ENCODE peak calls at places on chromosomes 3 and 15, in seven cellular contexts. T is left ventricle myocardium inferior; D is fibroblast of pulmonary artery; M is HFFc6; H is upper lobe of right lung; Z is kidney; I is activated CD8-positive, alpha-beta T cell treated with anti-CD3 and anti-CD28 coated beads for 36 hours. K is an unnamed sample.
A peak's percentile ranks its signal among the peaks of the same experiment; 100 is the strongest.

GRCh38 chr15:100686021-100686724 is 83.8 kb downstream of the ASB7 start:
- DNase-seq in T (peak; percentile 46), D (no peak), M (no peak), H (peak; percentile 57), Z (no peak), I (no peak), K (no peak)

GRCh38 chr3:112405845-112406244 is 72.9 kb downstream of the CD200 start:
- DNase-seq in T (no peak), D (no peak), M (no peak), H (no peak), Z (no peak), I (peak; percentile 65), K (no peak)

GRCh38 chr15:74025436-74025835 is 30.9 kb downstream of the PML start:
- DNase-seq in T (no peak), D (peak; percentile 52), M (peak; percentile 51), H (peak; percentile 20), Z (no peak), I (no peak), K (no peak)

GRCh38 chr3:130849111-130849552 is 44.8 kb upstream of the ATP2C1 start:
- DNase-seq in T (peak; percentile 26), D (no peak), M (no peak), H (peak; percentile 70), Z (peak; percentile 81), I (no peak), K (no peak)

GRCh38 chr3:123098411-123099330 is 31.8 kb downstream of the PDIA5 start:
- DNase-seq in T (no peak), D (peak; percentile 39), M (peak; percentile 20), H (no peak), Z (no peak), I (no peak), K (no peak)

GRCh38 chr15:21260966-21261395 is 179.3 kb downstream of the POTEB3 start:
- DNase-seq in T (peak; percentile 20), D (no peak), M (no peak), H (peak; percentile 70), Z (peak; percentile 76), I (no peak), K (no peak)

GRCh38 chr3:72657666-72658065 is 190.6 kb downstream of the SHQ1 start:
- DNase-seq in T (no peak), D (no peak), M (no peak), H (no peak), Z (no peak), I (peak; percentile 74), K (no peak)

GRCh38 chr15:85354948-85355347 is 25.5 kb upstream of the AKAP13 start:
- DNase-seq in T (no peak), D (no peak), M (no peak), H (no peak), Z (no peak), I (no peak), K (no peak)

GRCh38 chr15:44385344-44385942 is 42.0 kb upstream of the CTDSPL2 start:
- DNase-seq in T (no peak), D (peak; percentile 4), M (no peak), H (no peak), Z (no peak), I (no peak), K (peak; percentile 23)

GRCh38 chr3:8441969-8442559 is 59.6 kb upstream of the LMCD1 start:
- DNase-seq in T (no peak), D (peak; percentile 86), M (peak; percentile 53), H (no peak), Z (no peak), I (no peak), K (peak; percentile 35)

GRCh38 chr3:167735233-167736107 is at the start of gene SERPINI1:
- DNase-seq in T (peak; percentile 87), D (peak; percentile 92), M (peak; percentile 88), H (peak; percentile 91), Z (peak; percentile 95), I (peak; percentile 84), K (peak; percentile 73)

GRCh38 chr3:161672478-161672877 is 175.9 kb downstream of the OTOL1 start:
- DNase-seq in T (peak; percentile 23), D (no peak), M (no peak), H (no peak), Z (no peak), I (no peak), K (no peak)

GRCh38 chr3:160210799-160211221 is 14.4 kb upstream of the C3orf80 start:
- DNase-seq in T (no peak), D (peak; percentile 81), M (peak; percentile 62), H (no peak), Z (no peak), I (peak; percentile 22), K (no peak)

GRCh38 chr3:15646924-15647511 is 45.5 kb downstream of the BTD start:
- DNase-seq in T (peak; percentile 33), D (peak; percentile 98), M (peak; percentile 97), H (no peak), Z (peak; percentile 73), I (peak; percentile 23), K (no peak)

GRCh38 chr3:140365872-140366697 is 311.8 kb upstream of the TRIM42 start:
- DNase-seq in T (no peak), D (no peak), M (no peak), H (no peak), Z (no peak), I (no peak), K (no peak)

GRCh38 chr15:31236184-31237041 is 90.2 kb upstream of the KLF13 start:
- DNase-seq in T (peak; percentile 78), D (peak; percentile 98), M (peak; percentile 77), H (peak; percentile 73), Z (peak; percentile 93), I (no peak), K (peak; percentile 55)

GRCh38 chr3:39917060-39917773 is 107.8 kb downstream of the MYRIP start:
- DNase-seq in T (no peak), D (peak; percentile 24), M (peak; percentile 46), H (no peak), Z (no peak), I (no peak), K (no peak)

GRCh38 chr3:39920271-39920670 is 110.9 kb downstream of the MYRIP start:
- DNase-seq in T (no peak), D (no peak), M (no peak), H (no peak), Z (no peak), I (no peak), K (no peak)

GRCh38 chr3:39915027-39915426 is 105.6 kb downstream of the MYRIP start:
- DNase-seq in T (no peak), D (no peak), M (no peak), H (no peak), Z (no peak), I (no peak), K (no peak)

DNA sequence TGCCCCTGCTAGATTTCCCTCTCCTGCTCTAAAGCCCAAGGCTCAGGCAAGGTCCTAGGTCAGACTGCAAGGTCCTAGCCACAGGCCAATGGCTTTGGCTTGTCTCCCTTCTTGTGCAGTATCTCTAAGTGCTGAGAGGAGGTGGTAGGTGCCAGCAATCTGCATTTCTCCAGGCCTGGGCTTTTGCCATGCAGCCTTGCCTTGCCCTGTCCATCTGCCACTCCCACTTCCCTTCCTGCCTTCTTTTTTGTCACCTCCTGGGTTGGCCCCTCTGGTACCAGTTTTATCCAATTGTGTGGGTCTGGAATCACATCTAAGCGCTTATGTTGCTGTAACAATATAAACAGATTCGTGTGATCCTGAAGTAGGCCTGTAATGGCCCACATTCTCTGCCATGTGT is 109.9 kb downstream of the MYRIP start:
- DNase-seq in T (no peak), D (no peak), M (no peak), H (no peak), Z (no peak), I (no peak), K (no peak)
- TF ChIP-seq CTCF in T (no peak), D (no peak), M (no peak), H (no peak), Z (no peak), I (no peak), K (no peak)

DNA sequence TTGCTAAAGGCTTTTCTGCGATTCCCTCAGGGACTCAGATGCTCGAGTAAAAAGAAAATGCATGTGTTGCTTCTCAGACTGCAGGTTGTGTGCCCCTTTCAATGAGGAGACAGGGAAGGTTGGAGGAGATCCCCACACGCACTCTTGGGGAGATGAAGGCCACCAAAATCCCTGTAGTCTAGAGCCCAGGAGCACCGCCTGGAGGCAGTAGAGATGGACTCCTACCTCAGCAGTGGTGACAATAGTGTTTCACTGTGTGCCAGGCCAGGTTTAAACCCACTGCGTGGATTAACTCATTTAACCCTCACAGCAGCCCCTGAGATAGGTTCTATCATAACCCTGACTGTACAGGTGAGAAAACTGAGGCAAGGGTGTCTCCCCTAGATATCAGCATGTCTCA is 15.2 kb downstream of the MEGF11 start:
- DNase-seq in T (no peak), D (no peak), M (no peak), H (no peak), Z (no peak), I (no peak), K (no peak)
- TF ChIP-seq CTCF in T (no peak), D (no peak), M (no peak), H (no peak), Z (no peak), I (no peak), K (no peak)

GRCh38 chr3:133910422-133910821 is 14.7 kb upstream of the RAB6B start:
- DNase-seq in T (no peak), D (no peak), M (no peak), H (no peak), Z (no peak), I (no peak), K (no peak)
- TF ChIP-seq CTCF in T (no peak), D (peak; percentile 28), M (peak; percentile 51), H (no peak), Z (no peak), I (no peak), K (no peak)

GRCh38 chr3:60743631-60744164 is 507.6 kb downstream of the FHIT start:
- DNase-seq in T (no peak), D (no peak), M (no peak), H (no peak), Z (no peak), I (no peak), K (no peak)
- TF ChIP-seq CTCF in T (peak; percentile 23), D (no peak), M (peak; percentile 23), H (no peak), Z (no peak), I (no peak), K (no peak)

DNA sequence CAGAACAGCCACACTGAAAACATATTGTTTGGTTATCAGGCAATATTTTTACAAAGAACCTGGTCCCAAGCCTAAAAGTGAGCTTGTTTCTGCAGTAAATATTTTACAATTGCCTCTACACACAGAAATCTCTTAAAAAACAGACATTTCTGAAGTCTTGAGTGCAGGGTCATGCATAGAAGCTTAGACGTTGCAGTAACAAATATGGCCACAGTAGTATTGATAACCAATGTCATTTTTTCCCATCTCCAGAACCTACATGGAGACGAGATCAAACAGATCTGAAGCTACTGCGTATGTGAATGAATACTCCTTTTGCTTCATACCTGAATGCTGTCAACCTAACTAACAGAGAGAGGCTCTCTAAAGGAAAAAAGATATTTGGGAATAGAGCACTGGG is 19.6 kb upstream of the ARL8B start:
- DNase-seq in T (no peak), D (no peak), M (no peak), H (no peak), Z (no peak), I (no peak), K (no peak)
- TF ChIP-seq CTCF in T (no peak), D (no peak), M (no peak), H (no peak), Z (no peak), I (no peak), K (no peak)

GRCh38 chr3:82496890-82497560 is 735.6 kb upstream of the GBE1 start:
- DNase-seq in T (no peak), D (no peak), M (no peak), H (no peak), Z (no peak), I (no peak), K (no peak)
- TF ChIP-seq CTCF in T (no peak), D (no peak), M (no peak), H (peak; percentile 8), Z (peak; percentile 39), I (no peak), K (peak; percentile 35)

K was measured in GM10248.